ENCODE peak calls at places on chromosomes 7 and 10, in six cellular contexts. U is thoracic aorta, S is NT2/D1, O is cardiac muscle cell, M is mesenchymal stem cell, G is lower lobe of right lung. E is an unnamed sample.

GRCh38 chr7:50446542-50446960 is 3.6 kb downstream of the FIGNL1 start:
- DNase-seq in U (no peak), S (no peak), O (peak; percentile 22), M (peak; percentile 65), G (no peak), E (peak; percentile 86)

GRCh38 chr7:68730194-68730593 is 868.1 kb upstream of the AUTS2 start:
- DNase-seq in U (no peak), S (no peak), O (no peak), M (no peak), G (no peak), E (no peak)

GRCh38 chr10:129796611-129797420 is 167.3 kb downstream of the EBF3 start:
- DNase-seq in U (no peak), S (no peak), O (no peak), M (no peak), G (no peak), E (no peak)

GRCh38 chr7:154530136-154530535 is 472.8 kb downstream of the PAXIP1 start:
- DNase-seq in U (no peak), S (no peak), O (no peak), M (no peak), G (no peak), E (no peak)

GRCh38 chr7:71384094-71384493 is 252.2 kb downstream of the GALNT17 start:
- DNase-seq in U (no peak), S (no peak), O (no peak), M (no peak), G (no peak), E (no peak)

GRCh38 chr10:61244261-61244775 is 208.9 kb downstream of the TMEM26 start:
- DNase-seq in U (no peak), S (no peak), O (no peak), M (no peak), G (no peak), E (no peak)

GRCh38 chr7:26853788-26854393 is 10.5 kb downstream of the SKAP2 start:
- DNase-seq in U (no peak), S (no peak), O (peak; percentile 60), M (peak; percentile 51), G (no peak), E (peak; percentile 45)

GRCh38 chr7:149680316-149681025 is 92.9 kb downstream of the ZNF467 start:
- DNase-seq in U (no peak), S (no peak), O (peak; percentile 30), M (no peak), G (no peak), E (no peak)

GRCh38 chr7:68488366-68489060 is 1109.8 kb upstream of the AUTS2 start:
- DNase-seq in U (no peak), S (no peak), O (no peak), M (no peak), G (no peak), E (no peak)

DNA sequence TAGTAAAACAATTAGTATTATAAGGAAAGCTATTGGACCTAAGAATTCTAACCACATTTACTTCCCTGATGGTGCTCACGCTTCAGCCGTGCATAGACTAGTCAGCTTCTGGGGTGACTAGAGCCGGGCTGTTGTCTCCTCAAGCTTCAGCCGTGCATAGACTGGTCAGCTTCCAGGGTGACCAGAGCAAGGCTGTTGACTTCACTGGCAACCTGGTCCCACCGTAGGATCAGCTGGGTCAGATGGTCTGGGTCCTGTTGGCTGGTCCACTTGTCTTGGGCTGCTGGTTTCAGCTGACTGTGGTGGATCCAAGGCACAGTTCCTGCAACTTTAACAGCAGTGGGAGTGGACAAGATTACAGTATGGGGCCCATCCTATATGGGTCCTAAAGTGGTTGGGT is 99.4 kb downstream of the TRIM24 start:
- DNase-seq in U (no peak), S (no peak), O (no peak), M (no peak), G (no peak), E (no peak)
- H3K9me3 ChIP-seq in U (peaks cover 54% of the 10 kb centered on the region), S (peaks cover 53% of the 10 kb centered on the region), O (no peaks in the 10 kb centered on the region), M (peaks cover 95% of the 10 kb centered on the region), G (peaks cover 47% of the 10 kb centered on the region), E (peaks cover 70% of the 10 kb centered on the region)

DNA sequence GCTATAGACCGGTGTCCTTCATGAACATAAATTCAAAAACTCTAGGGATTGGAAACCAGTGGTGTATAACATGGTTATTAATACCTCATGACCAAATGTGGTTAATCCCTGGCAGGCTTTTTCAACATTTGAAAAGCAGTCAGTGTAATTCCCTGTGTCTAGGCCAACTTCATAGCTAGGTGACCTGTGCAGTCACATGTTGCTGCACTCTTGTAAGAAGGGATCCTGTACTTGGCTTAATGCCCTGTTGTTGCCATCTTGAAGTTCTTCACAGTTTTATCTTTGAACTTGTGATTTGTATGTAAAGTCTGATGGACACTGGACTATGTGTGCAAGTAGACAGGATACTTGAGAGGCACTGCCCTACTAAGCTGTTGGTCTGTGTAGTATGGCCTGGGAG is 39.7 kb downstream of the ZNF33A start:
- DNase-seq in U (no peak), S (no peak), O (no peak), M (no peak), G (no peak), E (no peak)
- H3K9me3 ChIP-seq in U (peaks cover 24% of the 10 kb centered on the region), S (peaks cover 31% of the 10 kb centered on the region), O (peaks cover under 1% of the 10 kb centered on the region), M (peaks cover 38% of the 10 kb centered on the region), G (peaks cover 34% of the 10 kb centered on the region), E (peaks cover 12% of the 10 kb centered on the region)

GRCh38 chr7:57354679-57355338 is 95.2 kb upstream of the ZNF716 start:
- DNase-seq in U (no peak), S (no peak), O (no peak), M (no peak), G (no peak), E (no peak)
- H3K9me3 ChIP-seq in U (no peaks in the 10 kb centered on the region), S (no peaks in the 10 kb centered on the region), O (no peaks in the 10 kb centered on the region), M (peaks cover 8% of the 10 kb centered on the region), G (peaks cover 4% of the 10 kb centered on the region), E (peaks cover 2% of the 10 kb centered on the region)

GRCh38 chr7:158114056-158114850 is 473.4 kb downstream of the PTPRN2 start:
- DNase-seq in U (no peak), S (no peak), O (no peak), M (no peak), G (no peak), E (no peak)
- H3K9me3 ChIP-seq in U (peaks cover 11% of the 10 kb centered on the region), S (no peaks in the 10 kb centered on the region), O (no peaks in the 10 kb centered on the region), M (peaks cover 52% of the 10 kb centered on the region), G (peaks cover 32% of the 10 kb centered on the region), E (peaks cover 18% of the 10 kb centered on the region)

DNA sequence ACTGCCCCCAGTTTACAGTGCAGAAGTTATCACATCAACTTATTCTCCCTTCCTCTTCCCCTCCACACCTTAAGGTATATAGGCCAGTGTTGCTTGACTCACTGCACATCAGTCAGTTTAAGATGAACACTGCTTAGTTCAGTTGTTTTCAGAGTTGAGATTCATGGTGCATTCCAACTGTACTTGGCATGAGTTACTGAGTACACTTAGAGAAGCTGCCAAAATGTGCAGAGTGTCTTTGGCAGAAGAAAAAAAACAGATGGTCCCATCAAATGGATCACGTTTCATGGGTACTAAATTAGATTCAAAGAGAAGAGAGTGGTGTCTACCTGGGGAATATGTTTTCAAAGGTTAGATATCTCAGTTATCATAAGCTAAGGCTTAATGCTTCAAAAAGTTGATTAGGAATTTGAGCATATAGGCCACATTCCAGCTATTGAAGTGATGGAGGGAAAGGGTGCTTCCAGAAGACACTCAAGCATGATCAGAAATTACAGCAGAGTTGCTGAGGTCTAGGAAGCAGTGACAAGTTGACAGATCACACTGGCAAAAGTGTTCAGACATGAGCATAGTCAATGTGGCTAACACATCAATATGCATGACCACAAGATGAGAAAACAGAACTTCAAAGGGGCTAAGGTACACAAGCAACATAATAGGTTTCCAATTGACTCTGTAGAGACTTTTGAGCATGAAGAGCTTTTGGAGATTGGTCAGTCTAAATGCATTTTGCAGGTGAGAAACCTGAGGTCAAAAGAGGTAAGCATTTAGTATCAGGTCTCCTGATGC is 579.1 kb upstream of the CELF2 start:
- DNase-seq in U (no peak), S (no peak), O (peak; percentile 21), M (no peak), G (no peak), E (no peak)
- H3K9me3 ChIP-seq in U (no peaks in the 10 kb centered on the region), S (no peaks in the 10 kb centered on the region), O (peaks cover 2% of the 10 kb centered on the region), M (no peaks in the 10 kb centered on the region), G (no peaks in the 10 kb centered on the region), E (no peaks in the 10 kb centered on the region)

DNA sequence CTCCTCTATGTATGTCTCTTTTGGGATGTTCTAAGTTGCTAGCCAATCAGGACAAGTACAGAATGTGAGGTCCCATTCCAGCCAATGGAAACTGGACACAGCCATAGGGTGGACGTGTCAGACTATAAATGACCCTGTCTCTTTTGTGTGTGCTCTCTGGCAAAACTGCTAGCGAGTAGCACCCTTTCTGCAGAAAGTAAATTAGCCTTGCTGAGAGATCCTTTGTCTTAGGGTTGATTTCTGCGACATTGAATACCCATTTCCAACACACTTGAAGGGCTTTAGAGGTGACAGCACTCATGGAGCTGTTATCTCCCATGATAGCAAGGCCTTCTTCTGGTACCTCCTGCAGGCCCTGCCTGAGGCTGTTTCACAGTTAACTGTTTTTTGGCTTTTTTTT is 107.5 kb downstream of the CCNY start:
- DNase-seq in U (no peak), S (no peak), O (no peak), M (no peak), G (no peak), E (no peak)
- H3K9me3 ChIP-seq in U (peaks cover 23% of the 10 kb centered on the region), S (peaks cover 48% of the 10 kb centered on the region), O (no peaks in the 10 kb centered on the region), M (peaks cover 29% of the 10 kb centered on the region), G (peaks cover 40% of the 10 kb centered on the region), E (peaks cover 33% of the 10 kb centered on the region)

DNA sequence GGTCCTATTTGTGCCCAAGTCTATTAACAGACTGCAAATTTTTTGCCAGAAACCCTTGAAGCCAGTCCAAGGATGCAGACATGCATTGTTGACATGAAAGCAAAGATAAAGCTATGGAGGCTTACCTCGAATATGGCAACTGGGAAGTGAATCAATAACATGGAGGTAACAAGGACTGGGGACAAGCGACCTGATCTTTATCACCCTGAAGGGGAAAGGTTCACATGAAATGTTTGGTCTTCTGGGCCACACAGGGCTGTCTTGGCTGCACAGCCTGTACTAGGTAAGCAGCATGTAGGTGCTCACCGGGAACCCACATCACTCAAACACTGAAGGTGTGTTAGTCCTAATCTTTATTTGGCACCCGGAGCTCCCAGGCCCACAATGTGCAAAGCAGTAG is 17.9 kb downstream of the ERCC6 start:
- DNase-seq in U (no peak), S (no peak), O (no peak), M (no peak), G (no peak), E (no peak)
- H3K9me3 ChIP-seq in U (no peaks in the 10 kb centered on the region), S (no peaks in the 10 kb centered on the region), O (no peaks in the 10 kb centered on the region), M (no peaks in the 10 kb centered on the region), G (no peaks in the 10 kb centered on the region), E (no peaks in the 10 kb centered on the region)

DNA sequence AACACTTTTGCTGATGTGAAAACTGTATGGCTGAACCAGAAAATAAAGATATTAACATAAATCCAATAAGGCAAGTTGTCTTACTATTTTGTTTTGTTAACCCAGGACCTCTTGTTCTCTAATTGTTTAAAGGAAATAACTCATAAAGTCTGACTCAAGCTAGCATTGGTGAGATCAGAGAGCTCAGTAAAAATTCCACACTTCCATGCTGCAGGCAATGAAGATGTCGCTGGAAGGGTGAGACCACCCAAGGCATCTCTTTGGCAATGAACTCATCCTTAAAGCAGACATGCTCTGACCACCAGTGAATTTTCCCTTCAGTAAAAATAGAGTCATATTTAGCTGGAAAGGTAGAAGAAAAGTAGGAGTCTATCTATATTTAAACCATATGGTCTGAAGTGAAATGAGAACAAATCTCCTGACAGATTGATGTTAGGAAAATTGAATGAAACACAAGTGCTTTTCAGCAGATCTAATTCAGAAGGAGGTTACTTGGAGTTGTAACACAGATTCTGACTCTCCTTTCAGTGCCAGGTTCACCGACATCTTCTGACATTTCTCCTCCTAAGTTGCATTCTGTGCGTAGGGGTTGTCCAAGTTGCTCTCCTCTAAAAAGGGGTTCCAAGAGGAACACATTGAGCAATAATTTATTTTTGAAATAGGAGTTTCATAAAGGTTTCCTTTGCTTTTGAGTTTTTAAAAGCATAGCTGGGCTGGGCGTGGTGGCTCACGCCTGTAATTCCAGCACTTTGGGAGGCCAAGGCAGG is 32.8 kb upstream of the VIPR2 start:
- DNase-seq in U (no peak), S (no peak), O (no peak), M (no peak), G (no peak), E (no peak)
- H3K9me3 ChIP-seq in U (peaks cover 6% of the 10 kb centered on the region), S (peaks cover 11% of the 10 kb centered on the region), O (peaks cover 3% of the 10 kb centered on the region), M (peaks cover 18% of the 10 kb centered on the region), G (no peaks in the 10 kb centered on the region), E (no peaks in the 10 kb centered on the region)

GRCh38 chr10:71806706-71807556 is 33.6 kb upstream of the VSIR start:
- DNase-seq in U (no peak), S (no peak), O (no peak), M (no peak), G (no peak), E (no peak)
- H3K9me3 ChIP-seq in U (no peaks in the 10 kb centered on the region), S (no peaks in the 10 kb centered on the region), O (no peaks in the 10 kb centered on the region), M (no peaks in the 10 kb centered on the region), G (no peaks in the 10 kb centered on the region), E (no peaks in the 10 kb centered on the region)

E was measured in Caco-2.